ENCODE peak calls at places on chromosome 19, in eight cellular contexts. K is neuronal stem cell; W is colonic mucosa; C is HAP-1; A is naive thymus-derived CD4-positive, alpha-beta T cell; L is heart right ventricle; E is H9; O is esophagus squamous epithelium. F is an unnamed sample. For H3K9me3, the result is how much of the 10 kb centered on the place peaks cover.

GRCh38 chr19:42151735-42152134 is 19.5 kb upstream of the POU2F2 start:
- DNase-seq in K (no peak), W (no peak), C (no peak), A (no peak), L (no peak), E (no peak), O (no peak), F (no peak)

GRCh38 chr19:55454787-55455243 is 6.6 kb downstream of the ISOC2 start:
- DNase-seq in K (no peak), W (no peak), C (no peak), A (no peak), L (no peak), E (peak), O (no peak), F (no peak)

GRCh38 chr19:2411709-2412108 is 15.7 kb downstream of the TIMM13 start:
- DNase-seq in K (no peak), W (no peak), C (no peak), A (no peak), L (no peak), E (no peak), O (no peak), F (no peak)

GRCh38 chr19:43913383-43913782 is 21.7 kb downstream of the ZNF45 start:
- DNase-seq in K (no peak), W (no peak), C (no peak), A (no peak), L (no peak), E (no peak), O (no peak), F (no peak)

GRCh38 chr19:22261596-22261995 is 24.6 kb upstream of the ZNF729 start:
- DNase-seq in K (no peak), W (no peak), C (no peak), A (no peak), L (no peak), E (no peak), O (no peak), F (no peak)

GRCh38 chr19:6038634-6039405 is 60.9 kb upstream of the RANBP3 start:
- DNase-seq in K (no peak), W (no peak), C (no peak), A (no peak), L (no peak), E (no peak), O (no peak), F (no peak)

GRCh38 chr19:38045554-38046253 is 138.7 kb downstream of the SIPA1L3 start:
- DNase-seq in K (no peak), W (no peak), C (no peak), A (no peak), L (no peak), E (no peak), O (no peak), F (no peak)

GRCh38 chr19:38657633-38658222 is 10.3 kb downstream of the ACTN4 start:
- DNase-seq in K (no peak), W (no peak), C (peak), A (no peak), L (no peak), E (no peak), O (no peak), F (no peak)

GRCh38 chr19:23991170-23991569 is 76.5 kb downstream of the ZNF726 start:
- DNase-seq in K (no peak), W (no peak), C (no peak), A (no peak), L (peak), E (no peak), O (no peak), F (no peak)

GRCh38 chr19:32416749-32417469 is 11.3 kb downstream of the DPY19L3 start:
- DNase-seq in K (no peak), W (no peak), C (no peak), A (no peak), L (no peak), E (no peak), O (no peak), F (no peak)

GRCh38 chr19:55678121-55678671 is 3.2 kb downstream of the EPN1 start:
- DNase-seq in K (no peak), W (no peak), C (no peak), A (no peak), L (peak), E (no peak), O (peak), F (no peak)

GRCh38 chr19:43575955-43576451 is 402 bp downstream of the PINLYP start:
- DNase-seq in K (no peak), W (no peak), C (no peak), A (no peak), L (no peak), E (peak), O (no peak), F (no peak)

GRCh38 chr19:406121-406711 is 2.7 kb downstream of the C2CD4C start:
- DNase-seq in K (no peak), W (no peak), C (no peak), A (no peak), L (no peak), E (peak), O (no peak), F (no peak)

DNA sequence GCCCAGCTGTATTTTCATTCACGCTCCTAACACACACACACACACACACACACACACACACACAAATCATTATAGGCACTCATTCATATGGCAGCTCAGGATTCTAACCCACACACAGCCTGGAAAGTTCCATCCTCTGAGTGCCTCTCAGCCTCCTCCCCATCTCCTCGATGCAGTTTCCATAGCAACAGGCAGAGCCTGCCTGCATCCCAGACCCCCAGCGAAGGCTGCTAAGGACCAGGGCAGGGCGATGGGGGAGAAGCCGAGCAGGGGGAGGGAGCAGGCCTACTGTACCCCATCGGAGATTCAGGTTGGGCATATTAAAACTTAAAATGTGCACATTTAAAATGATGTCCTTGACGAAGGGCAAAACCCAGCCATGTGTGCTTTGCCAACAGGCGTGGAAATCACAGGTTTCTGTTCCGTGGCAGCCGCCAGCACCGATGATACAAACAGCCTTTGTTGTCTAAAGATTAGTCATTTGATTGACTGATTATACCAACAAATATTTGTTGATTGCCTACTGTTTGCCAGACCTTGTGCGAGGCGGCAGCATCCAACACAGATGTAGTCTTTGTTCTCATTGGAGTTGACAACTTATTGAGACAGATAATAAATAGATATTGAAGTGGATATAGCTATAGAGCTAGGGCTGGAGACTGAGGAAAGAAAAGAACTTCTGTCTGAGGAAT is 43.8 kb upstream of the USP29 start:
- DNase-seq in K (no peak), W (no peak), C (no peak), A (no peak), L (no peak), E (no peak), O (no peak), F (no peak)
- H3K9me3 ChIP-seq in K (under half), W (under half), C (under half), A (under half), L (under half), E (half or more), O (under half), F (under half)

GRCh38 chr19:3670796-3671679 is 29.2 kb downstream of the PIP5K1C start:
- DNase-seq in K (no peak), W (peak), C (no peak), A (no peak), L (peak), E (no peak), O (no peak), F (no peak)

GRCh38 chr19:3671680-3672574 is 28.3 kb downstream of the PIP5K1C start:
- DNase-seq in K (no peak), W (no peak), C (no peak), A (no peak), L (no peak), E (no peak), O (no peak), F (no peak)

GRCh38 chr19:3669616-3670257 is 30.5 kb downstream of the PIP5K1C start:
- DNase-seq in K (no peak), W (no peak), C (no peak), A (no peak), L (no peak), E (no peak), O (no peak), F (no peak)

GRCh38 chr19:3669134-3669436 is 31.2 kb downstream of the PIP5K1C start:
- DNase-seq in K (no peak), W (no peak), C (no peak), A (no peak), L (no peak), E (no peak), O (no peak), F (no peak)

DNA sequence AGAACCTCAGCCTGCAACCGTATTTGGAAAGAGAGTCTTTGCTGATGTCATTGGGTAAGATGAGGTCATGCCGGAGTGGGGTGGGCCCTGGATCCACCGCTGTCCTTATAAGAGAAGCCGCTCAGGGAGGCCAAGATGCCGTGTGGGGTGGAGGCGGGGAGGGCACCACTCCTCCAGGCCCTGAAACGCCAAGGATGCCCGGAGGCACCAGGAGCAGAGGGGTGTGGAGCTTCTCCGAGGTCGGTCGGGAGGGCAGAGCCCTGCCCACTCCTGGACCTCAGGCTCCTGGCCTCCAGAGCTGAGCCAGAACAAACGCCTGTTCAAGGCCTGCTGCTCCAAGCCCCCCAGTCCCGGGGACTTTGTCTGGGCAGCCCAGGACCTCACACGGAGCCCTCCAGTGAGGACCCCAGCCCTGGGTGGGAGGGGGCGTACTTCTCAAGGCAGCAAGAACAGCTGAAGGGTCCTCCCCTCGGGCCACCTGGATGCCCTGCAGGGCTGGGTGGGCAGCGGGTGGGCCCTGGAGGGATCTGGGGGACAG is 29.9 kb downstream of the PIP5K1C start:
- DNase-seq in K (no peak), W (peak), C (no peak), A (no peak), L (peak), E (no peak), O (no peak), F (no peak)
- H3K9me3 ChIP-seq in K (under half), W (under half), C (under half), A (under half), L (under half), E (under half), O (under half), F (under half)

GRCh38 chr19:8899356-8899755 is 67.2 kb downstream of the MBD3L1 start:
- DNase-seq in K (no peak), W (no peak), C (no peak), A (no peak), L (no peak), E (no peak), O (no peak), F (no peak)
- H3K9me3 ChIP-seq in K (under half), W (under half), C (under half), A (under half), L (under half), E (half or more), O (under half), F (under half)

GRCh38 chr19:57633832-57634131 is 814 bp downstream of the ZNF211 start:
- DNase-seq in K (no peak), W (no peak), C (no peak), A (no peak), L (no peak), E (no peak), O (no peak), F (no peak)

GRCh38 chr19:57632987-57633831 is at the start of gene ZNF211:
- DNase-seq in K (peak), W (peak), C (peak), A (peak), L (peak), E (peak), O (peak), F (peak)

GRCh38 chr19:57641715-57642234 is 8.8 kb downstream of the ZNF211 start:
- DNase-seq in K (no peak), W (no peak), C (no peak), A (no peak), L (no peak), E (no peak), O (no peak), F (no peak)

GRCh38 chr19:57642396-57643046 is 9.6 kb downstream of the ZNF211 start:
- DNase-seq in K (no peak), W (no peak), C (no peak), A (no peak), L (no peak), E (no peak), O (no peak), F (no peak)

DNA sequence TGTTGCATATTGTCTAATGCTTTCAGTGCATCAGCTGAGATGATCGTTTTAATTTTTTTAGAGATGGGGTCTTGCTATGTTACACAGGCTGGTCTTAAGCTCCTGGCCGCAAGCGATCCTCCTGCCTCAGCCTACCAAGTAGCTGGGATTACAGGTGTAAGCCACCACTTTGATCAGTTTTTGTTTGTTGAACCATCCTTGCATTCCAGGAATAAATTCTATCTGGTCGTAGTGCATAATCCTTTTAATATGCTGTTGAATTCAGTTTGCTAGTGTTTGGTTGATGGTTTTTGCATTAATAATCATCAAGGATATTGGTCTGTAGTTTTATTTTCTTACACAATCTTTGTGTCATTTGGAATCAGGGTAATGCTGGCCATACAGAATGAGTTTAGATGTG is 4.4 kb downstream of the ZNF211 start:
- DNase-seq in K (no peak), W (no peak), C (no peak), A (no peak), L (no peak), E (no peak), O (no peak), F (no peak)
- H3K9me3 ChIP-seq in K (under half), W (under half), C (under half), A (half or more), L (half or more), E (under half), O (under half), F (under half)

GRCh38 chr19:40157059-40157458 is 34.2 kb upstream of the MAP3K10 start:
- DNase-seq in K (no peak), W (no peak), C (no peak), A (no peak), L (no peak), E (no peak), O (no peak), F (no peak)
- H3K9me3 ChIP-seq in K (under half), W (under half), C (under half), A (under half), L (under half), E (under half), O (under half), F (under half)

GRCh38 chr19:15671237-15671636 is 1.6 kb upstream of the CYP4F12 start:
- DNase-seq in K (no peak), W (no peak), C (no peak), A (no peak), L (no peak), E (no peak), O (no peak), F (no peak)

GRCh38 chr19:15669440-15669839 is 3.4 kb upstream of the CYP4F12 start:
- DNase-seq in K (no peak), W (no peak), C (no peak), A (no peak), L (no peak), E (no peak), O (no peak), F (no peak)

GRCh38 chr19:15663245-15663644 is 9.6 kb upstream of the CYP4F12 start:
- DNase-seq in K (no peak), W (no peak), C (no peak), A (no peak), L (no peak), E (no peak), O (no peak), F (no peak)

GRCh38 chr19:15666883-15667282 is 6.0 kb upstream of the CYP4F12 start:
- DNase-seq in K (no peak), W (peak), C (no peak), A (no peak), L (no peak), E (no peak), O (no peak), F (no peak)

GRCh38 chr19:15666186-15666585 is 6.7 kb upstream of the CYP4F12 start:
- DNase-seq in K (no peak), W (no peak), C (no peak), A (no peak), L (no peak), E (no peak), O (no peak), F (no peak)
- H3K9me3 ChIP-seq in K (under half), W (under half), C (under half), A (under half), L (under half), E (half or more), O (under half), F (under half)

GRCh38 chr19:54424201-54424600 is 8.9 kb downstream of the TTYH1 start:
- DNase-seq in K (no peak), W (no peak), C (no peak), A (no peak), L (no peak), E (no peak), O (no peak), F (no peak)
- H3K9me3 ChIP-seq in K (under half), W (under half), C (under half), A (under half), L (under half), E (under half), O (under half), F (under half)

GRCh38 chr19:36371886-36372285 is 7.1 kb downstream of the ZFP14 start:
- DNase-seq in K (no peak), W (no peak), C (no peak), A (no peak), L (no peak), E (no peak), O (no peak), F (no peak)
- H3K9me3 ChIP-seq in K (under half), W (under half), C (under half), A (half or more), L (under half), E (under half), O (under half), F (under half)

DNA sequence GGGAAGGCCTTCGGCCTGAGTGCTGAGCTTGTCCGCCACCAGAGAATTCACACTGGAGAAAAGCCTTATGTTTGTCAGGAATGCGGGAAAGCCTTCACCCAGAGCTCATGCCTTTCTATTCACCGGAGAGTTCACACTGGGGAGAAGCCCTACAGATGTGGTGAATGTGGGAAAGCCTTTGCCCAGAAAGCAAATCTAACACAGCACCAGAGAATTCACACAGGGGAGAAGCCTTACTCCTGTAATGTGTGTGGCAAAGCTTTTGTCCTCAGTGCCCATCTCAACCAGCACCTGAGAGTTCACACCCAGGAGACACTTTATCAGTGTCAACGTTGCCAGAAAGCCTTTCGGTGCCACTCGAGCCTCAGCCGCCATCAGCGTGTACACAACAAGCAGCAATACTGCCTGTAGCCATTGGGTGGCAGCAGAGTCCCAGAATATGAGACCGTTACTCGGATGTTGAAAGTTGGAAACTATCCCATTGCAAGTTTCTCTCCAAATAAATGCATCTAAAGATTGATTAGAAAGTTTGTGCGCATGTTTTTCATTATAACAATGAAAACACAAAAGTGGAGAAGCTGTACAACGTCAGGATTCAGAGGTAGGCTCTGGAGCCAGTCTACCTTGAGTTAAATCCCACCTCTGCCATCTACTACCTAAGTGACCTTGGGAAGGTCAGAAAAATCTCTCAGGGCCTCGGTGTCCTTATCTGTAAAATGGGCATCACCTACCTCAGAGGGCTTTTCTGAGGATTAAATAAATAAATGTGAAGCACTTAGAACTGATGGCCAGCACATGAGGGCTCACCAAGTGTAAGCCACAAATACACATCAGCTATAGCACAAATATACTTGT is 21.1 kb downstream of the ZNF473 start:
- DNase-seq in K (no peak), W (peak), C (no peak), A (peak), L (peak), E (no peak), O (no peak), F (peak)
- H3K9me3 ChIP-seq in K (half or more), W (under half), C (under half), A (under half), L (under half), E (half or more), O (under half), F (under half)

GRCh38 chr19:11832253-11832912 is 16.1 kb upstream of the ZNF439 start:
- DNase-seq in K (no peak), W (no peak), C (no peak), A (no peak), L (no peak), E (no peak), O (no peak), F (no peak)
- H3K9me3 ChIP-seq in K (under half), W (under half), C (under half), A (half or more), L (under half), E (under half), O (under half), F (under half)